ENCODE peak calls at places on chromosome 16, in seven cellular contexts. N is bronchial epithelial cell, T is fibroblast of mammary gland, W is hepatocyte, E is right atrium auricular region, B is natural killer cell, L is cardiac fibroblast. F is an unnamed sample.

GRCh38 chr16:52474679-52475078 is 72.3 kb downstream of the TOX3 start:
- DNase-seq in N (no peak), T (no peak), W (no peak), E (no peak), B (no peak), L (no peak), F (no peak)

GRCh38 chr16:17470871-17471744 is at the start of gene XYLT1:
- DNase-seq in N (peak; percentile 76), T (peak; percentile 100), W (peak; percentile 71), E (peak; percentile 94), B (peak; percentile 21), L (peak; percentile 97), F (no peak)

GRCh38 chr16:25014500-25015147 is 545 bp downstream of the ARHGAP17 start:
- DNase-seq in N (peak; percentile 37), T (peak; percentile 45), W (peak; percentile 61), E (peak; percentile 61), B (peak; percentile 26), L (peak; percentile 55), F (no peak)

GRCh38 chr16:1333854-1334719 is 642 bp downstream of the BAIAP3 start:
- DNase-seq in N (no peak), T (no peak), W (no peak), E (no peak), B (no peak), L (no peak), F (no peak)

GRCh38 chr16:76293980-76294690 is 16.9 kb downstream of the CNTNAP4 start:
- DNase-seq in N (no peak), T (peak; percentile 20), W (no peak), E (no peak), B (no peak), L (peak; percentile 15), F (no peak)

GRCh38 chr16:11852092-11852809 is 909 bp upstream of the RSL1D1 start:
- DNase-seq in N (no peak), T (peak; percentile 47), W (peak; percentile 56), E (no peak), B (no peak), L (peak; percentile 43), F (no peak)

GRCh38 chr16:65964752-65965151 is 401.7 kb upstream of the CDH5 start:
- DNase-seq in N (no peak), T (no peak), W (no peak), E (no peak), B (no peak), L (no peak), F (no peak)

GRCh38 chr16:10039220-10040096 is 142.8 kb downstream of the GRIN2A start:
- DNase-seq in N (peak; percentile 1), T (peak; percentile 14), W (peak; percentile 35), E (no peak), B (no peak), L (no peak), F (no peak)

GRCh38 chr16:85761866-85762265 is 11.0 kb upstream of the C16orf74 start:
- DNase-seq in N (no peak), T (no peak), W (no peak), E (no peak), B (no peak), L (no peak), F (no peak)

GRCh38 chr16:31416371-31416770 is 11.8 kb downstream of the COX6A2 start:
- DNase-seq in N (no peak), T (no peak), W (no peak), E (no peak), B (no peak), L (no peak), F (no peak)

GRCh38 chr16:56316545-56316944 is 108.8 kb downstream of the AMFR start:
- DNase-seq in N (no peak), T (no peak), W (no peak), E (no peak), B (no peak), L (no peak), F (no peak)

GRCh38 chr16:75287708-75288107 is 36.3 kb upstream of the BCAR1 start:
- DNase-seq in N (no peak), T (no peak), W (no peak), E (no peak), B (no peak), L (no peak), F (no peak)

GRCh38 chr16:10871157-10871991 is 5.6 kb upstream of the CIITA start:
- DNase-seq in N (peak; percentile 77), T (peak; percentile 88), W (no peak), E (no peak), B (peak; percentile 35), L (peak; percentile 75), F (no peak)

GRCh38 chr16:30369091-30369937 is 980 bp downstream of the TBC1D10B start:
- DNase-seq in N (no peak), T (no peak), W (peak; percentile 39), E (no peak), B (no peak), L (peak; percentile 23), F (no peak)

GRCh38 chr16:67877064-67877463 is 4.2 kb downstream of the EDC4 start:
- DNase-seq in N (no peak), T (no peak), W (no peak), E (no peak), B (no peak), L (no peak), F (no peak)
- TF ChIP-seq CTCF in N (no peak), T (no peak), W (no peak), E (no peak), B (no peak), L (no peak), F (no peak)

GRCh38 chr16:16020291-16020690 is 70.9 kb downstream of the ABCC1 start:
- DNase-seq in N (no peak), T (no peak), W (no peak), E (no peak), B (no peak), L (no peak), F (no peak)

GRCh38 chr16:16022683-16023064 is 73.3 kb downstream of the ABCC1 start:
- DNase-seq in N (no peak), T (no peak), W (no peak), E (no peak), B (no peak), L (no peak), F (no peak)

GRCh38 chr16:16021646-16021987 is 72.2 kb downstream of the ABCC1 start:
- DNase-seq in N (no peak), T (no peak), W (no peak), E (no peak), B (no peak), L (no peak), F (no peak)

GRCh38 chr16:16021020-16021419 is 71.6 kb downstream of the ABCC1 start:
- DNase-seq in N (no peak), T (no peak), W (no peak), E (no peak), B (no peak), L (no peak), F (no peak)

DNA sequence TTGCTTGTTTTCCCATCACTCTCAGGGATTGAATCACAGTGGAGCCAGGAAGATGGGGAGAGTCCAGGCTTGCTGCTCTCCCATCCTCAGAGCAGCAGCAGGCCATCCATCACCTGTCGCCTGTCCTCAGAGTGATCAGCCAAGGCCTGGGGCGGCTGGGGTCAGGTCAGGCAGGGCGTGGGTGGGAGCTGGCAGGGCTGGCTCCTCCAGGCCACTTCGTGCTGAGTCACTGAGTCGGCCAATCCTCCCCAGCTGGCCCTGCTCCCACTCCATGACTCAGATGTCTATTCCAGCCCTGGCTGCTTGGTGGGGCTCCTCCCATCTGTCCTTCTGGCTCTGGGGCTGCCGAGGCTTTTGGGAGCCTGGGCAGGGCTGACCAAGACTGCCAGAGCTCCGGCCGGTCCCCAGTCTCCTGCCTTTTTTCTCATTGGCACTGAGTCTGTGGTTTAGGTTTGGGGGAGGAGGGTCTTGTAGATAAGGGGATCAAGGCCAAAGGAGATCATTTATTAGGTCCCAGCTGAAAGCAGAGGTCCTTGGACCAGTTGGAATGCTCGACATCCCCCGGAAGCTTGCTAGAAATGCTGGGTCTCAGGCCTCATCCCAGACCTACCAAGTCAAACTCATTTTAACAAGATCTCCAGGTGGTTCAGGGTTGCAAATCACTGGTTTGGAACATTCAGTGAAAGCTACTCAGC is 72.7 kb downstream of the ABCC1 start:
- DNase-seq in N (peak; percentile 92), T (peak; percentile 98), W (peak; percentile 91), E (peak; percentile 97), B (no peak), L (peak; percentile 96), F (peak; percentile 95)
- TF ChIP-seq CTCF in N (no peak), T (no peak), W (no peak), E (no peak), B (no peak), L (no peak), F (no peak)

DNA sequence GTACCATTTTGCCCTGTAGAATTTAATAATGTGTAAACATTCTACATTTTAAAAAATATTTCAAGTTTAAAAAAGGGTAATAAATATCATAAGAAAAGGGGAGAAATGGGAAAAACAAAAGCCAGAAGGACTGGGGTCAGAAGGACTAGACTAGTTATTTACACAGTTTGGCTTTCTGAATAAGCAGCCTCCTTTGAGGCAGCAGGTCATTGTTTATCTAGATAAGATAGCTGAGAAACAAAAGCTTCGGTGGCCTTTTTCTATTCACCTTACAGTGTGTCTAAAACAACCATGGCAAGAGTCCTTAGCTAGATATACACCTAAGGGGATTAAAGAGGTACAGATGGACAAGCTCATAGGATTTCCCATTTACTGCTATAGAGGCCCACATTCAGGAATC is 396.5 kb upstream of the PMFBP1 start:
- DNase-seq in N (no peak), T (no peak), W (no peak), E (no peak), B (no peak), L (no peak), F (no peak)
- TF ChIP-seq CTCF in N (no peak), T (no peak), W (no peak), E (no peak), B (no peak), L (no peak), F (no peak)

GRCh38 chr16:82878466-82878865 is 251.7 kb downstream of the CDH13 start:
- DNase-seq in N (no peak), T (no peak), W (no peak), E (no peak), B (no peak), L (no peak), F (peak; percentile 56)

GRCh38 chr16:82882249-82882648 is 255.5 kb downstream of the CDH13 start:
- DNase-seq in N (no peak), T (no peak), W (no peak), E (no peak), B (no peak), L (no peak), F (peak; percentile 60)

GRCh38 chr16:82881517-82881916 is 254.7 kb downstream of the CDH13 start:
- DNase-seq in N (no peak), T (no peak), W (no peak), E (no peak), B (no peak), L (no peak), F (peak; percentile 49)

GRCh38 chr16:82882982-82883863 is 256.5 kb downstream of the CDH13 start:
- DNase-seq in N (no peak), T (no peak), W (no peak), E (no peak), B (no peak), L (no peak), F (peak; percentile 21)

DNA sequence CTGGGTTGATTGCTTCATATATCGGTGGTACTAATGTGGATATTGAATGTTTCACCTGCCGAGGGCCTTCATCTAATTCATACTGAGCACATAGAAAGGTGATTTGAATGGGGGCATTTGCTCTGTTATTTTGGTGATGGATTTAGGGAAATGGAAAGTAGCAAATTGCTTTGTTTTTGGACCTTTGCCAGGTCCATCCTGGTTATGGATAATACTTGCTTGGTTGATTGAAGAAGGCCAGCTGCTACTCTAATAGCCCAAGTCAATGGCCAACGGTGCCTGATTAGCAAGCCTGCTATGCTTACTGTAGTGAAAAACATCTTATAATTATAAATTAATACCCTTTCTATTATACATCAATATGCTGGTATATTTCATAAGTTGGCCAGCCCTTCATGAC is 253.6 kb downstream of the CDH13 start:
- DNase-seq in N (no peak), T (no peak), W (no peak), E (no peak), B (no peak), L (no peak), F (peak; percentile 21)
- TF ChIP-seq CTCF in N (no peak), T (no peak), W (no peak), E (no peak), B (no peak), L (no peak), F (no peak)